ENCODE peak calls at places on chromosomes 11 and 22, in six cellular contexts. G is right lobe of liver, U is transverse colon, P is foreskin fibroblast, H is endodermal cell, Y is PC-3. M is an unnamed sample.
A peak's percentile ranks its signal among the peaks of the same experiment; 100 is the strongest.

GRCh38 chr11:1168721-1169161 is 11.0 kb downstream of the MUC5AC start:
- DNase-seq in G (peak; percentile 8), U (no peak), P (no peak), H (no peak), Y (no peak), M (no peak)

GRCh38 chr11:44622721-44623258 is 57.3 kb downstream of the CD82 start:
- DNase-seq in G (no peak), U (no peak), P (no peak), H (peak; percentile 38), Y (no peak), M (no peak)

GRCh38 chr22:45424241-45424731 is 10.8 kb downstream of the RIBC2 start:
- DNase-seq in G (no peak), U (no peak), P (no peak), H (no peak), Y (no peak), M (no peak)

GRCh38 chr11:64141081-64141783 is 24.7 kb downstream of the MACROD1 start:
- DNase-seq in G (no peak), U (no peak), P (no peak), H (no peak), Y (no peak), M (peak; percentile 9)

GRCh38 chr11:3161720-3162409 is 3.2 kb downstream of the OSBPL5 start:
- DNase-seq in G (peak; percentile 5), U (peak; percentile 5), P (no peak), H (peak; percentile 36), Y (no peak), M (no peak)

GRCh38 chr22:24418786-24419479 is 8.5 kb upstream of the ADORA2A start:
- DNase-seq in G (no peak), U (no peak), P (no peak), H (peak; percentile 53), Y (no peak), M (no peak)

GRCh38 chr11:14119357-14119756 is 156.8 kb downstream of the SPON1 start:
- DNase-seq in G (no peak), U (no peak), P (no peak), H (no peak), Y (peak; percentile 17), M (no peak)

GRCh38 chr11:47216141-47216798 is 1.5 kb downstream of the DDB2 start:
- DNase-seq in G (no peak), U (peak; percentile 68), P (peak; percentile 81), H (peak; percentile 60), Y (peak; percentile 90), M (peak; percentile 88)

GRCh38 chr11:58629857-58630256 is 7.4 kb downstream of the CNTF start:
- DNase-seq in G (no peak), U (peak; percentile 28), P (peak; percentile 38), H (peak; percentile 58), Y (peak; percentile 67), M (peak; percentile 71)

GRCh38 chr11:122754553-122755322 is 83.6 kb upstream of the CRTAM start:
- DNase-seq in G (no peak), U (peak; percentile 11), P (no peak), H (peak; percentile 78), Y (peak; percentile 63), M (no peak)

GRCh38 chr22:24099661-24100060 is 81.6 kb upstream of the SUSD2 start:
- DNase-seq in G (peak; percentile 10), U (no peak), P (no peak), H (no peak), Y (no peak), M (no peak)

GRCh38 chr11:71370895-71371673 is 77.1 kb downstream of the DHCR7 start:
- DNase-seq in G (no peak), U (no peak), P (no peak), H (peak; percentile 69), Y (no peak), M (no peak)

GRCh38 chr11:119029340-119030028 is 1.2 kb downstream of the SLC37A4 start:
- DNase-seq in G (peak; percentile 77), U (peak; percentile 87), P (no peak), H (peak; percentile 74), Y (peak; percentile 16), M (no peak)

GRCh38 chr22:48318575-48319320 is 1508.9 kb downstream of the BRD1 start:
- DNase-seq in G (no peak), U (peak; percentile 0), P (no peak), H (no peak), Y (no peak), M (no peak)

GRCh38 chr11:99973993-99974392 is 713.1 kb upstream of the ARHGAP42 start:
- DNase-seq in G (no peak), U (no peak), P (no peak), H (no peak), Y (no peak), M (no peak)

GRCh38 chr11:59380263-59381059 is 21.8 kb downstream of the OR5AN1 start:
- DNase-seq in G (no peak), U (no peak), P (no peak), H (no peak), Y (no peak), M (no peak)

GRCh38 chr11:12786891-12787290 is 112.7 kb downstream of the TEAD1 start:
- DNase-seq in G (no peak), U (no peak), P (no peak), H (no peak), Y (no peak), M (no peak)

GRCh38 chr11:118003456-118003855 is 17.3 kb downstream of the IL10RA start:
- DNase-seq in G (no peak), U (peak; percentile 7), P (no peak), H (no peak), Y (no peak), M (no peak)

GRCh38 chr22:31620756-31621480 is 41.1 kb downstream of the PISD start:
- DNase-seq in G (no peak), U (no peak), P (no peak), H (no peak), Y (no peak), M (no peak)

GRCh38 chr22:35435201-35435712 is 35.3 kb downstream of the MCM5 start:
- DNase-seq in G (no peak), U (no peak), P (no peak), H (no peak), Y (no peak), M (no peak)

GRCh38 chr22:35436421-35436820 is 36.5 kb downstream of the MCM5 start:
- DNase-seq in G (no peak), U (no peak), P (no peak), H (no peak), Y (no peak), M (no peak)

GRCh38 chr22:35439365-35439717 is 39.4 kb downstream of the MCM5 start:
- DNase-seq in G (no peak), U (no peak), P (no peak), H (no peak), Y (no peak), M (no peak)

GRCh38 chr22:35434061-35434750 is 34.3 kb downstream of the MCM5 start:
- DNase-seq in G (no peak), U (no peak), P (no peak), H (no peak), Y (no peak), M (no peak)

DNA sequence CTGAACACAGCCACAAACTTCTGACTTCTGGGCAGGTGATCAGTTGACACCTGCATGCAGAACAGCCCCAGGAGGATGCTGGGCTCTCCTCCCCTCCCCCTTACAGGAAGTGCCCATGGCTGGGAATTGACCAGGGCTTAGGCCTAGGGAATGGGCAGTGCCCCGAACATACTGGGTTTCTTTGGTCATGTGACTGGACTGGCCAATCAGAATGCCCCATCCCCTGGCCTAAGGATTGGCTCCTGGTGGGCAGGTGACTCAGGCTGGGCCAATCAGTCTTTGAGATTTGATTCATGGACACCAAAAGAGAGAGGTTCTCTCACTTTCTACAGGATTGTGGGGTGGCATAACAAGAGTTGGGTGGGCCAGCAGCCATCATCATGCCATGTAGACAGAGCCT is 37.1 kb downstream of the MCM5 start:
- DNase-seq in G (no peak), U (no peak), P (no peak), H (peak; percentile 90), Y (peak; percentile 32), M (no peak)
- H3K4me3 ChIP-seq in G (no peak overlapping the region), U (no peak overlapping the region), P (no peak overlapping the region), H (no peak overlapping the region), Y (no peak overlapping the region), M (no peak overlapping the region)

DNA sequence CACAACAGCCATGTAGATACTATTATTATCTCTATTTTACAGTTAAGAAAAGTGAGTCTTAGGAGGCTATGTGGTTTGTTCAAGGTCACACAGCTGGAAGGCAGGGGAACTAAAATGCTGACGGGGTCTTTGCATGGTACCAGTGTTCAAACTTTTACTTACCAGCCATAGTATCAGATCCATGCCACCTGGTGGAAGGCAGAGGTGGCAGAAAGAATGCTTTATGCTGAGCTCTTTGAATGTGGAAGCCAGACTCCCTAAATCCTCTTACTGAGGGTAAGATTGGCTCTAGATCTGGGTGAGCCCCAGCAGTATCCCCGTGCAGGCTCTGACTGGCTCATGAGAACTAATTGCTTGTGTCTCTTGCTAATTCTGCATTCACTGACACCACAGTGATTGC is 54.3 kb upstream of the NAV2 start:
- DNase-seq in G (no peak), U (no peak), P (no peak), H (no peak), Y (peak; percentile 4), M (no peak)
- TF ChIP-seq CTCF in G (no peak), U (no peak), P (no peak), H (peak; percentile 56), Y (peak; percentile 47), M (no peak)

DNA sequence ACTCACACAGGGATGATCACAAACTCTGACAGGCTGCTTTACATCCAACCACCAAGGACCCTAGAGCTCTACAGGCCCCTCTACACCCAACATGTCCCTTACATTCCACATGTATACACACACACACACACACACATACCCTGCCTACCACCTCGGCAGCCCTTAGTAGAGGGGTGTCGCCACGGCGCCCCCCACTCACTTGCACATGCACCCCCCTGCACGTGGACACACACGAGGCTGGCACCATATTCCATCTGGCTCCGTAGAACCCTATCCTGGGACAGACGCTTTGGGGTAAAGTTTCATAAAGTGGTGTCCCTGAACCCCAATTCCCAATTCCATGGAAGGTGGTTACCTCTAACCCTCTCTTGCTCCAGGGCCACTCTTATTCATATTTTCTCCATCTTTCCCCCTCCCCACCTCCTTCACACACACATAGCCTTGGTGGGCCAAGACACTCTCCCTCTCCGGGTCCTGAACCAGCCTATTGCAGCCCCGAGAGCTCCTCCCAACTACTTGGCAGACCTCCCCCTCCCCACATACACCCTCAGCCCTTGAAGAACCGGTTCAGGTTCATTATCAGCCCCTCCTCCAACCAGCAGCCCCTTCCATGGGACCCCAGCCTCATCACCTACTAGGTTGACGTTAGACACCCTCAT is 809 bp downstream of the PDE2A start:
- DNase-seq in G (no peak), U (no peak), P (no peak), H (peak; percentile 85), Y (no peak), M (no peak)
- H3K4me3 ChIP-seq in G (no peak overlapping the region), U (no peak overlapping the region), P (no peak overlapping the region), H (no peak overlapping the region), Y (no peak overlapping the region), M (no peak overlapping the region)

DNA sequence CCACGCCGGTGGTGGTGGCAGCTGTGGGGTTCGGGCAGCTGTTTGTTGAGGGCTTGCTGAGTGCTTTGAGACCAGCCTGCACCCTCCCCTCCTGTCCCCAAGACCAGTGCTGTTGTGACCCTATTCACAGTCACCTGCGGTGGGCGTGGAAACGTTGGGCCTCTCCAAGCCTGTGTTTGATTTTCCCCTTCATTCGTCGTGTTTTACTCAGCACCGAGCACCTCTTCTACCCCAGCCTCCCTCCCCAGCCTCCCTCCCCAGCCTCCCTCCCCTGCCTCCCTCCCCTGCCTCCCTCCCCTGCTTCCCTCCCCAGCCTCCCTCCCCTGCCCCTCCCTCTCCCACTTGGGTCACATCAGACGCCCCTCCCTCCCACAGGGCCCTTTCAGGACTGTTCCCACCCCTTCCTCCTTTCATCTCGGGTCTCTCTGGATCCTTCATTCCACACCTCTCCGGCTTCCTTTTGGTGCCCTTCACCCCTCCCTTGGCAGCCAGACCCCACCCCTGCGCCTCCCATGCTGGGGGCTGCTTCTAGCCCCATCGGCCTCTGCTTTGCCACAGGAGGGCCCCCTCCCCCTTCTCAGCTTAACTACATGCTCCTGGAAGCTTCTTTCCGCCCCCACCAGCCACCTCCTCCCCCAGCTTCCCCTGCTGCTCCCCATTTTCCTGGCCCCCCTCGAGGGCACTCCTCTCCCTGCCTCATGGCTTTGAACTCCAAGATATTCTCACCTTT is 14.8 kb downstream of the FRMD8 start:
- DNase-seq in G (no peak), U (no peak), P (no peak), H (no peak), Y (no peak), M (no peak)
- TF ChIP-seq CTCF in G (no peak), U (no peak), P (no peak), H (no peak), Y (no peak), M (no peak)